ENCODE peak calls at places on chromosome 21, in five cellular contexts. T, Z, R, F and C are unnamed samples.

GRCh38 chr21:25409992-25410391 is 197.3 kb downstream of the MRPL39 start:
- DNase-seq in T (no peak), Z (no peak), R (no peak), F (no peak), C (no peak)

GRCh38 chr21:21788591-21788990 is 790.4 kb downstream of the NCAM2 start:
- DNase-seq in T (no peak), Z (no peak), R (peak), F (no peak), C (no peak)

GRCh38 chr21:28257276-28257675 is 735.4 kb downstream of the LTN1 start:
- DNase-seq in T (no peak), Z (no peak), R (peak), F (no peak), C (no peak)

GRCh38 chr21:46393451-46393940 is 65.2 kb upstream of the DIP2A start:
- DNase-seq in T (no peak), Z (no peak), R (no peak), F (no peak), C (no peak)

GRCh38 chr21:28100366-28100765 is 892.3 kb downstream of the LTN1 start:
- DNase-seq in T (no peak), Z (no peak), R (no peak), F (no peak), C (no peak)

GRCh38 chr21:42609806-42610205 is 43.6 kb upstream of the PDE9A start:
- DNase-seq in T (peak), Z (no peak), R (no peak), F (no peak), C (no peak)

GRCh38 chr21:37787456-37787855 is 128.8 kb downstream of the KCNJ6 start:
- DNase-seq in T (no peak), Z (no peak), R (peak), F (no peak), C (no peak)

GRCh38 chr21:44568261-44568660 is 5.3 kb upstream of the KRTAP10-4 start:
- DNase-seq in T (no peak), Z (no peak), R (no peak), F (no peak), C (no peak)

GRCh38 chr21:42568834-42569731 is 55.4 kb downstream of the SLC37A1 start:
- DNase-seq in T (peak), Z (no peak), R (no peak), F (no peak), C (no peak)

GRCh38 chr21:38277501-38278111 is 20.8 kb downstream of the KCNJ15 start:
- DNase-seq in T (no peak), Z (no peak), R (peak), F (no peak), C (no peak)

GRCh38 chr21:37407719-37408455 is 41.3 kb downstream of the DYRK1A start:
- DNase-seq in T (no peak), Z (no peak), R (peak), F (no peak), C (no peak)

DNA sequence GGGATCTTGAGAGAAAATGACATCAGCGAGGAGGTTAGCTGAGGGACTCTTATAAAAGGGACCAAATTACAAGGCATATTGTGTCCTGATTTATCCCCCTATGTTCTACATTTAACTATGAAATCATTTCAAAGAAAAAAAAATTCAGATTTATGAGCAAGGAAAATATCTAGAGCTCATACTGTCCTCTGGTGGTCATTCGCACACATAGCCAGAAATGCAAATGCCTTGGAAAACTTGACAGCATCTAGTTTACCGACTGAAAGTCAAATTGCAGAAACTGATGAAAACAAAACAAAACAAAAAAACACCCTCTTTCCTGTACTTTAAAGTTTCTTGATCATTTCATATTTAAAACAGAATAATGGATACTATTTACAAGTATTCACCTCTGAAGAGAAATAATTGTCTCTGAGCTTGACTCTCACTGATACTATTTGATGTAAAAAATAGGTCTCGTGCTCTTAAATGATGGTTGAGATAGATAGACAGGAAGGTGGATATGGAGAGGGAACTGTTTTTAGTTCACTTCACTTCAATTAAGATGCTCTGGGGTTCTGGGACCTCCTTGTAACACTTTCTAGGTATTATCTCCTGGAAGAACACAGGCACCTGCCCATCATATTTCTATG is 253.8 kb downstream of the PCP4 start:
- DNase-seq in T (no peak), Z (no peak), R (peak), F (no peak), C (no peak)
- TF ChIP-seq CTCF in T (peak), Z (peak), R (peak), F (peak), C (no peak)

GRCh38 chr21:41043008-41043407 is 125.0 kb upstream of the BACE2 start:
- DNase-seq in T (no peak), Z (no peak), R (no peak), F (no peak), C (no peak)
- TF ChIP-seq CTCF in T (no peak), Z (no peak), R (no peak), F (no peak), C (no peak)

GRCh38 chr21:36124395-36124794 is 10.5 kb upstream of the CBR3 start:
- DNase-seq in T (no peak), Z (no peak), R (no peak), F (no peak), C (no peak)

GRCh38 chr21:36126166-36126565 is 8.7 kb upstream of the CBR3 start:
- DNase-seq in T (no peak), Z (no peak), R (no peak), F (no peak), C (no peak)

GRCh38 chr21:36120304-36120902 is 14.5 kb upstream of the CBR3 start:
- DNase-seq in T (peak), Z (no peak), R (no peak), F (no peak), C (no peak)

GRCh38 chr21:36125513-36126121 is 9.3 kb upstream of the CBR3 start:
- DNase-seq in T (peak), Z (peak), R (peak), F (peak), C (peak)

GRCh38 chr21:36122977-36123376 is 11.9 kb upstream of the CBR3 start:
- DNase-seq in T (no peak), Z (no peak), R (peak), F (no peak), C (no peak)
- TF ChIP-seq CTCF in T (no peak), Z (no peak), R (peak), F (no peak), C (no peak)

DNA sequence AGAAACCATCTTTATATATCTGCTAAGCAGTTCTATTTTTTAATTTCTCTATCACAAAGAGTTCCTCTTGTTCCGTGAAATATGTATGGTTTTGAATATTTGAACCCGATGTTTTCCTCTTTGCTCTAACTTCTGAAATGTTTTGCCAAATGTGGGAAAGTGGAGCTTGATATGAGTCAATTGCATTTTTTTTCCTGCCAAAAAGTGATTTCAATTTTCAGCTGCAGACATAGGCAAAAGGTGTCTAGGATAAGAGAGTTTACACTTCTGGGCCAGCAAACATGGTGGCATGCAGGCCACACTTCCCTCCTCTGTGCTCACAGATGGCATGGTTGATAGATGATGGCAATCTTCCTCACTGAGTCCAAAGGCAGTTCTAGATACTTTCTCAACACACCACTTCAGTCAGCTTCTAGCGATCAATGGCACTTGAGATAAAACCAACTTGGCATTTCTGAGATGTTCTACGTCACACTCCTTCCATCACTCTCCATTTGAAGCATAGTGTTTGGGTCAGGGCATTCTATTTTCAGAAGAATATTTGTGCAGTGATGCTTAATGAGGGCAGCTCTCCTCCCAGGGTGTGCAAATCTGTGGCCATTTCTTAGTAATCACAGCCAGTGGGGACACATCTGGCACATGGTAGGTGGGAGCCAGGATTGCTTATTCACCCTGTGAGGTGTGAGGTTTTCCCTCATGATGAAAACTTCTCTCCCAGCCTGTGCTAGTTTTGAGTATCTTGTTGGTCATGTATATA is 54.4 kb upstream of the SCAF4 start:
- DNase-seq in T (no peak), Z (no peak), R (no peak), F (no peak), C (no peak)
- TF ChIP-seq CTCF in T (no peak), Z (no peak), R (no peak), F (peak), C (no peak)